ENCODE peak calls at places on chromosomes 5 and 9, in six cellular contexts. X is PC-3, H is Panc1, E is body of pancreas, O is mammary epithelial cell, A is kidney. B is an unnamed sample. For H3K4me1 and H3K36me3, the result is how much of the 10 kb centered on the place peaks cover.

GRCh38 chr9:121816449-121816817 is 165.0 kb downstream of the DAB2IP start:
- DNase-seq in X (no peak), H (no peak), A (no peak), O (no peak), E (no peak), B (no peak)

GRCh38 chr9:87342743-87343142 is 154.9 kb upstream of the DAPK1 start:
- DNase-seq in H (no peak), O (no peak), E (no peak), X (no peak), A (peak), B (peak)

GRCh38 chr5:38678079-38678478 is 121.6 kb upstream of the LIFR start:
- DNase-seq in X (no peak), H (no peak), E (no peak), A (no peak), O (no peak), B (no peak)

GRCh38 chr5:15927710-15928380 is 251.7 kb downstream of the MARCHF11 start:
- DNase-seq in E (no peak), A (peak), H (no peak), X (no peak), O (no peak), B (no peak)

GRCh38 chr5:105806601-105807000 is 1864.1 kb downstream of the EFNA5 start:
- DNase-seq in X (no peak), O (no peak), E (no peak), A (no peak), H (no peak), B (no peak)

GRCh38 chr9:96089425-96089824 is 212.6 kb downstream of the HSD17B3 start:
- DNase-seq in A (no peak), O (no peak), E (no peak), H (no peak), X (no peak), B (no peak)

GRCh38 chr9:126154869-126155268 is 171.8 kb upstream of the MVB12B start:
- DNase-seq in A (peak), E (no peak), X (no peak), O (no peak), H (no peak), B (no peak)

GRCh38 chr9:37550781-37551180 is 25.4 kb downstream of the FBXO10 start:
- DNase-seq in E (no peak), A (no peak), X (no peak), O (no peak), H (no peak), B (no peak)

GRCh38 chr5:1503301-1504243 is 20.2 kb downstream of the LPCAT1 start:
- DNase-seq in X (no peak), O (no peak), H (no peak), E (no peak), A (no peak), B (peak)

GRCh38 chr5:1504244-1504595 is 19.5 kb downstream of the LPCAT1 start:
- DNase-seq in A (no peak), O (no peak), X (no peak), H (no peak), E (no peak), B (no peak)

GRCh38 chr5:1502046-1502736 is 21.6 kb downstream of the LPCAT1 start:
- DNase-seq in E (no peak), X (no peak), A (no peak), O (no peak), H (no peak), B (peak)

GRCh38 chr5:1501372-1502045 is 22.3 kb downstream of the LPCAT1 start:
- DNase-seq in X (no peak), E (no peak), A (no peak), H (no peak), O (no peak), B (no peak)

DNA sequence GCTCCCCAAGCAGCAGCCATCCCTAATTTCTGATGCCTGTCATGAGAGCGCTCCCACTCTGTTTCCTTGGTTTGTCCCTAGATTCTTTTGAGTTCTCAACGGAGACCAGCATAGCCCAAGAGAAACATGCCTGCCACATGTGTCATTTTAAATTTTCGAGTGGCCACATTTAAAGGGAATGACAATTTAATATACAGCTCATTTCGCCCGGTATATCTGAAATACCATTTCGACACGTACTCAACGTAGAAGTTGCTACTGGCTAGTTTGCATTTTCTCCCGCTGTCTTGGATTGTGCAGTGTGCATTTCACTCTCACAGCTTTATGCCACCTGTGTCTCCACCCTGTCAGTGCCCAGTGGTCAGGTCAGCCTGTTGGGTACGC is 21.0 kb downstream of the LPCAT1 start:
- DNase-seq in A (no peak), O (no peak), X (no peak), H (no peak), E (no peak), B (no peak)
- H3K4me1 ChIP-seq in A (under half), O (under half), X (under half), H (under half), E (under half), B (under half)

GRCh38 chr5:173188280-173188679 is 43.9 kb downstream of the BNIP1 start:
- DNase-seq in O (no peak), X (no peak), H (no peak), A (no peak), E (no peak), B (no peak)

GRCh38 chr5:173191015-173191414 is 44.0 kb downstream of the NKX2-5 start:
- DNase-seq in E (no peak), O (no peak), H (no peak), A (no peak), X (no peak), B (no peak)

GRCh38 chr5:173191561-173191960 is 43.4 kb downstream of the NKX2-5 start:
- DNase-seq in X (no peak), O (no peak), E (no peak), A (no peak), H (no peak), B (no peak)

DNA sequence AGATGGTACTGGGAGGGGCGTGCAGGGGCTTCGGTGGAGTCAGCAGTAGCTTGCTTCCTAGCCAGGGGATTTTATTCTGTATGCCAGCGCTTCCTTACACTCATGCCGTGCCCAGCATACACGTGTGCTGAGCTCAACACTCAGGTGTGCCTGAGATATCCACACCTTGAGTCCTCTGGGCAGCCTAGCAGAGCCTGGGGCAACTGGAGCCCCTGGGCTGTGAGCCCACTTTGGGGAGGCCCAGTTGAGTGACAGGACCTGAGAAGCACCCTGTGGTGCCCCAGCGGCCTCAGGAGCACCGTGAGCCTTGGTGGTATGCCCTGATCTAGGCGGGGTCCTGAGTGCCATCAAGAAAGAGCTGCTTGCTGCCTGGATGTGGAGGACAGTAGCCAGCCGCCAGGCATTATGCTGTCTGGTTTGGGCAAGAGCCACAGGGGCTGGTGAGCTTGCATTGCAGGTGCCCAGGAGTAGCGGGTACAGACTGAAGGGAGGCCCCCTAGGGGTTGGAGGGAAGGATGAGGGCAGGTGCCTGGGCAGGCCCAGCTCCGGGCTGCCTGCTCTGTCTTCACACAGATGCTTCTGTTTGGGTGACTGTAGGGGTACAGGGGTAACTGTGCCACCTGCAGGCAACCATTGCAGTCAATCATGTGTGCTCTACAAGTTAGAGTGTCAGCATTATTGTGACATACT is 42.9 kb downstream of the BNIP1 start:
- DNase-seq in X (no peak), E (no peak), H (no peak), A (no peak), O (no peak), B (no peak)
- TF ChIP-seq CTCF in X (peak), E (peak), H (no peak), A (no peak), O (no peak), B (no peak)

GRCh38 chr5:83487155-83487554 is 15.6 kb downstream of the VCAN start:
- DNase-seq in E (no peak), A (no peak), O (no peak), H (no peak), X (no peak), B (no peak)
- H3K36me3 ChIP-seq in E (under half), A (under half), O (under half), H (under half), X (under half), B (under half)

DNA sequence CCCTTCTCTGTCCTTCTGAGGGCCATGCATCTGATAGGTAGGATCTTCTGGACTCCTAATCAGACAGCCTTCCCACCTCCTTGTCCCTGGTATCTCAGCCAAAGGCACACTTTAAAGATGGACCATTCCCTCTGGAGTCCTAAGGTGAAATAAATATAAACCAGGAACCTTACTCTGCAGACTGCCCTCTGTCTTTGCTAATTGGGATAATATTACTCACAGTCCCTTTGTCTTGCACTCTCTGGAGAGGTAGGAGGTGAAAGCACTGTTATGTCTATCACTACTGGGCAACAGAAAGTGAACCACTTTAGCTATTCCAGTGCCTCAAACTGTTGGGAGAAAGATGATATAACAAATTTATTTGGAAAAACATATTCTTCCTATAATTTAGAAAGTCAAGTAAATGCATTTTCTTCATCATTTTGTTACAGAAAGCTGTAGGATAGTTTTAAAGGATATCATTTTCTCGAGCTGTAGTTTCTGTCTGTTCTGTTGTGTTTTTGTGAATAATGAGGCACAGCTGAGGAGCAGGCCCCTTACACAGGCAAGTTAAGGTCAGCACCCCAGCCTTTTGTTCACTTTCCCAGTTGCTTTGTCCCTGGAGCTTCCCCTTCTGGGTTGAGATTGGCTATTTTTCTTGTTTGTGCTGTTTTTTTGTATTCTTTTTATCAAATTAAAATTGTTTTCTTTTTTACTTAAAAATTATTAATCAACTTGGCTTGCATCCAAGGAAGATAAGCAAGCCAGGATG is 213.6 kb upstream of the ACTBL2 start:
- DNase-seq in H (no peak), A (no peak), O (peak), X (no peak), E (no peak), B (no peak)
- H3K4me1 ChIP-seq in H (under half), A (under half), O (half or more), X (under half), E (under half), B (half or more)

B was measured in left ventricle myocardium inferior.